ENCODE peak calls at places on chromosomes 12 and 14, in ten cellular contexts. J is lung microvascular endothelial cell; Y is GM10248; K is NCI-H1436 treated with DMSO at 0.1 percent for 48 hours; H is activated CD4-positive, CD25-positive, alpha-beta regulatory T cell treated with anti-CD3 and anti-CD28 coated beads, Interleukin-2, amount 50 U/mL, for 16 hours; O is colonic mucosa; F is CD4-positive, CD25-positive, alpha-beta regulatory T cell; P is activated effector memory CD4-positive, alpha-beta T cell treated with anti-CD3 and anti-CD28 coated beads, Interleukin-2, amount 50 U/mL, for 16 hours; Q is ovary; R is RPMI7951. E is an unnamed sample.

GRCh38 chr12:116150001-116150400 is 127.5 kb downstream of the MED13L start:
- DNase-seq in O (no peak), Y (no peak), R (peak), H (no peak), K (no peak), Q (no peak), J (peak), F (no peak), P (no peak), E (no peak)

GRCh38 chr14:41642402-41643195 is 35.9 kb downstream of the LRFN5 start:
- DNase-seq in F (no peak), Q (no peak), R (no peak), K (no peak), H (no peak), J (no peak), Y (no peak), O (no peak), P (no peak), E (no peak)

GRCh38 chr12:24480766-24481449 is 468.0 kb downstream of the BCAT1 start:
- DNase-seq in O (no peak), R (no peak), K (no peak), Y (no peak), J (no peak), P (no peak), F (no peak), Q (no peak), H (no peak), E (no peak)

GRCh38 chr12:31234955-31235867 is 90.7 kb downstream of the SINHCAF start:
- DNase-seq in O (peak), Y (no peak), H (no peak), R (peak), J (peak), Q (no peak), F (no peak), K (no peak), P (no peak), E (no peak)

GRCh38 chr14:87745507-87746118 is 247.4 kb downstream of the GALC start:
- DNase-seq in Q (no peak), F (peak), Y (peak), J (peak), P (no peak), H (no peak), K (no peak), O (no peak), R (no peak), E (peak)

GRCh38 chr12:12599750-12600643 is 11.7 kb upstream of the CREBL2 start:
- DNase-seq in O (no peak), J (peak), Q (no peak), K (no peak), H (no peak), R (no peak), Y (no peak), P (no peak), F (no peak), E (no peak)

GRCh38 chr14:96400495-96400894 is 8.6 kb downstream of the AK7 start:
- DNase-seq in J (no peak), O (no peak), H (no peak), Y (no peak), F (no peak), Q (no peak), K (no peak), R (no peak), P (no peak), E (no peak)

GRCh38 chr12:1080520-1081223 is 89.6 kb downstream of the ERC1 start:
- DNase-seq in K (no peak), Y (no peak), P (no peak), J (no peak), R (no peak), F (no peak), O (no peak), H (no peak), Q (no peak), E (no peak)

GRCh38 chr12:57726884-57727757 is 11.4 kb downstream of the AGAP2 start:
- DNase-seq in F (no peak), R (no peak), P (no peak), H (no peak), Q (peak), K (no peak), Y (peak), O (peak), J (peak), E (no peak)

GRCh38 chr14:75479770-75480600 is 42.3 kb upstream of the BATF start:
- DNase-seq in F (no peak), K (no peak), Q (no peak), J (no peak), O (no peak), R (no peak), H (no peak), Y (peak), P (peak), E (no peak)

GRCh38 chr12:32993404-32993803 is 96.8 kb upstream of the PKP2 start:
- DNase-seq in O (no peak), J (no peak), K (no peak), R (no peak), Y (no peak), Q (no peak), H (no peak), F (no peak), P (no peak), E (no peak)

GRCh38 chr14:55921516-55921915 is 196.7 kb upstream of the PELI2 start:
- DNase-seq in J (no peak), F (no peak), H (no peak), K (no peak), O (no peak), P (no peak), R (no peak), Q (no peak), Y (no peak), E (no peak)

GRCh38 chr14:80491131-80491530 is 279.8 kb upstream of the DIO2 start:
- DNase-seq in F (peak), Y (no peak), Q (peak), O (peak), J (no peak), H (no peak), R (peak), P (no peak), K (no peak), E (peak)

GRCh38 chr12:124668602-124669001 is 101.2 kb upstream of the NCOR2 start:
- DNase-seq in H (no peak), P (no peak), Y (no peak), R (no peak), K (no peak), O (no peak), F (no peak), J (no peak), Q (no peak), E (no peak)

GRCh38 chr14:35224615-35225014 is 67.6 kb upstream of the PSMA6 start:
- DNase-seq in Q (no peak), K (no peak), Y (no peak), H (no peak), P (no peak), J (peak), O (no peak), R (no peak), F (no peak), E (no peak)

GRCh38 chr12:74440469-74440868 is 97.2 kb upstream of the ATXN7L3B start:
- DNase-seq in H (no peak), Y (no peak), R (no peak), J (no peak), K (no peak), F (no peak), Q (no peak), O (no peak), P (no peak), E (no peak)

GRCh38 chr12:2082321-2082720 is 29.5 kb downstream of the CACNA1C start:
- DNase-seq in K (no peak), Q (no peak), O (no peak), F (no peak), H (no peak), J (no peak), Y (no peak), R (no peak), P (no peak), E (no peak)

GRCh38 chr12:124391340-124392261 is 96.7 kb downstream of the RFLNA start:
- DNase-seq in K (no peak), R (peak), Q (peak), Y (peak), J (no peak), H (no peak), P (peak), F (peak), O (peak), E (no peak)

GRCh38 chr14:69049675-69050074 is 70.6 kb upstream of the ACTN1 start:
- DNase-seq in F (no peak), Q (no peak), R (peak), P (no peak), J (peak), K (no peak), O (no peak), H (no peak), Y (no peak), E (no peak)

GRCh38 chr14:67636361-67636919 is 16.7 kb downstream of the ARG2 start:
- DNase-seq in R (peak), O (no peak), K (no peak), P (no peak), Q (no peak), H (no peak), J (peak), Y (peak), F (no peak), E (no peak)

GRCh38 chr12:100229036-100229635 is 28.5 kb downstream of the ACTR6 start:
- DNase-seq in Y (no peak), O (no peak), Q (no peak), R (peak), H (no peak), K (no peak), P (no peak), F (peak), J (peak), E (no peak)

GRCh38 chr12:4962539-4963486 is 53.1 kb downstream of the KCNA1 start:
- DNase-seq in Y (no peak), F (no peak), Q (no peak), R (peak), O (no peak), J (no peak), H (no peak), K (no peak), P (no peak), E (no peak)